ENCODE peak calls at places on chromosomes 13 and 19, in five cellular contexts. J is lung, P is HepG2, R is right lobe of liver, L is Peyer's patch. Y is an unnamed sample. For H3K4me1 and H3K36me3, the result is how much of the 10 kb centered on the place peaks cover.

GRCh38 chr19:6216996-6217751 is 62.6 kb downstream of the MLLT1 start:
- DNase-seq in R (no peak), J (peak), L (no peak), P (no peak), Y (no peak)

GRCh38 chr19:40740747-40741146 is 9.5 kb downstream of the ACTMAP start:
- DNase-seq in R (no peak), L (no peak), P (no peak), J (no peak), Y (no peak)

GRCh38 chr13:75647126-75647784 is 11.1 kb downstream of the LMO7 start:
- DNase-seq in L (no peak), J (no peak), R (no peak), P (no peak), Y (no peak)

GRCh38 chr13:64817721-64818120 is 2412.4 kb downstream of the PCDH9 start:
- DNase-seq in J (no peak), P (no peak), L (no peak), R (no peak), Y (no peak)

GRCh38 chr13:108193806-108194205 is 21.5 kb downstream of the LIG4 start:
- DNase-seq in R (no peak), J (no peak), L (no peak), P (no peak), Y (no peak)

GRCh38 chr13:79190932-79191331 is 215.1 kb downstream of the RBM26 start:
- DNase-seq in P (no peak), J (no peak), R (no peak), L (no peak), Y (no peak)

GRCh38 chr19:23774156-23774971 is 15.7 kb upstream of the ZNF681 start:
- DNase-seq in P (no peak), R (no peak), L (no peak), J (no peak), Y (no peak)

GRCh38 chr19:37468961-37469777 is at the start of gene ZNF570:
- DNase-seq in R (peak), J (peak), P (peak), L (peak), Y (peak)

GRCh38 chr19:34484328-34484727 is 2.8 kb downstream of the WTIP start:
- DNase-seq in J (no peak), P (no peak), R (no peak), L (no peak), Y (no peak)

GRCh38 chr19:47619763-47620162 is 10.8 kb downstream of the BICRA start:
- DNase-seq in J (no peak), R (peak), P (peak), L (peak), Y (no peak)

GRCh38 chr19:29400917-29401711 is 124.7 kb upstream of the VSTM2B start:
- DNase-seq in R (no peak), J (no peak), L (no peak), P (no peak), Y (no peak)

GRCh38 chr13:50991624-50992610 is 82.3 kb downstream of the RNASEH2B start:
- DNase-seq in P (no peak), R (no peak), J (no peak), L (no peak), Y (no peak)

GRCh38 chr19:54606230-54606629 is 12.8 kb downstream of the LILRA1 start:
- DNase-seq in R (no peak), L (no peak), J (no peak), P (no peak), Y (no peak)

GRCh38 chr19:55440411-55441105 is 2.5 kb downstream of the SHISA7 start:
- DNase-seq in J (no peak), P (no peak), R (peak), L (no peak), Y (no peak)

GRCh38 chr19:5643060-5643459 is 20.2 kb downstream of the SAFB start:
- DNase-seq in P (no peak), L (no peak), R (no peak), J (no peak), Y (no peak)

GRCh38 chr19:35801828-35802227 is 10.8 kb downstream of the PRODH2 start:
- DNase-seq in J (no peak), L (no peak), P (no peak), R (no peak), Y (no peak)

GRCh38 chr13:113447596-113447995 is 5.7 kb downstream of the ADPRHL1 start:
- DNase-seq in P (no peak), L (peak), R (no peak), J (no peak), Y (no peak)

GRCh38 chr13:113443991-113444390 is 9.3 kb downstream of the ADPRHL1 start:
- DNase-seq in P (no peak), R (no peak), L (peak), J (no peak), Y (no peak)

GRCh38 chr13:113445791-113446487 is 7.3 kb downstream of the ADPRHL1 start:
- DNase-seq in R (no peak), J (no peak), L (peak), P (no peak), Y (no peak)

GRCh38 chr13:113448545-113448884 is 4.8 kb downstream of the ADPRHL1 start:
- DNase-seq in R (no peak), J (no peak), P (peak), L (no peak), Y (peak)

GRCh38 chr13:113446488-113446854 is 6.8 kb downstream of the ADPRHL1 start:
- DNase-seq in R (no peak), J (no peak), L (no peak), P (no peak), Y (no peak)
- H3K4me1 ChIP-seq in R (under half), J (under half), L (under half), P (under half), Y (under half)

GRCh38 chr19:42207767-42208259 is 9.7 kb downstream of the DEDD2 start:
- DNase-seq in J (no peak), L (no peak), P (no peak), R (no peak), Y (peak)
- TF ChIP-seq CTCF in J (no peak), L (no peak), P (no peak), R (no peak), Y (no peak)

GRCh38 chr19:3981736-3982681 is 3.3 kb downstream of the EEF2 start:
- DNase-seq in L (no peak), R (peak), J (no peak), P (no peak), Y (no peak)

GRCh38 chr19:3979674-3980352 is 5.5 kb downstream of the EEF2 start:
- DNase-seq in L (no peak), P (no peak), R (no peak), J (no peak), Y (no peak)

GRCh38 chr19:3982701-3983541 is 2.3 kb downstream of the EEF2 start:
- DNase-seq in P (peak), J (no peak), R (peak), L (no peak), Y (no peak)

GRCh38 chr19:3980353-3981251 is 4.7 kb downstream of the EEF2 start:
- DNase-seq in J (no peak), R (no peak), P (no peak), L (no peak), Y (no peak)

DNA sequence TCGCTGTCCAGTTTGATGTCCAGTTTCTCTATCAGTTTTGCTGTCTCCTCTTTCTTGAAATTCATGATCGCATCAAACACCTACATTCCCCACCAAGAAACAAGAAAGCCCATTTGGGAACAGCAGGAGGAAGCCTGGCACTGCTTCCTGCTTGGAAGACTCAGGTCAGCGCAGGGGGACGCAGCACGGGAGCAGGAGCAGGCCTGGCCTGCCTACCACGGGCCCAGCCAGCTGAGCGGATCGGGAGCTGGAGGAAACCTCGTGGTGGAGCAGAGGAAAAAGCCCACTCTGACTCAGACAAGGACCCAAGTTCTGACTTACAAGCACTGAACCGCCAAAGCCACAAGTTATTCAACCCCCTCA is 3.9 kb downstream of the EEF2 start:
- DNase-seq in J (no peak), L (no peak), P (no peak), R (no peak), Y (no peak)
- H3K36me3 ChIP-seq in J (half or more), L (under half), P (half or more), R (half or more), Y (half or more)

GRCh38 chr19:43414554-43414953 is at the start of gene TEX101:
- DNase-seq in P (no peak), J (no peak), R (no peak), L (no peak), Y (no peak)
- H3K4me1 ChIP-seq in P (under half), J (under half), R (under half), L (under half), Y (under half)

GRCh38 chr13:112931028-112931934 is 37.7 kb upstream of the MCF2L start:
- DNase-seq in J (no peak), R (no peak), P (peak), L (peak), Y (no peak)
- TF ChIP-seq CTCF in J (no peak), R (peak), P (peak), L (no peak), Y (no peak)

GRCh38 chr19:45842198-45842597 is 20.7 kb downstream of the SYMPK start:
- DNase-seq in R (no peak), J (no peak), L (no peak), P (no peak), Y (no peak)
- H3K36me3 ChIP-seq in R (half or more), J (under half), L (under half), P (under half), Y (half or more)

GRCh38 chr19:676007-676342 is 217 bp upstream of the FSTL3 start:
- DNase-seq in P (no peak), L (no peak), J (no peak), R (no peak), Y (no peak)

GRCh38 chr19:674282-675151 is 1.7 kb upstream of the FSTL3 start:
- DNase-seq in L (no peak), R (no peak), P (peak), J (no peak), Y (no peak)

GRCh38 chr19:677601-678380 is 1.6 kb downstream of the FSTL3 start:
- DNase-seq in P (no peak), R (no peak), L (no peak), J (no peak), Y (no peak)

GRCh38 chr19:677201-677600 is 1.0 kb downstream of the FSTL3 start:
- DNase-seq in L (peak), P (peak), J (peak), R (no peak), Y (peak)

DNA sequence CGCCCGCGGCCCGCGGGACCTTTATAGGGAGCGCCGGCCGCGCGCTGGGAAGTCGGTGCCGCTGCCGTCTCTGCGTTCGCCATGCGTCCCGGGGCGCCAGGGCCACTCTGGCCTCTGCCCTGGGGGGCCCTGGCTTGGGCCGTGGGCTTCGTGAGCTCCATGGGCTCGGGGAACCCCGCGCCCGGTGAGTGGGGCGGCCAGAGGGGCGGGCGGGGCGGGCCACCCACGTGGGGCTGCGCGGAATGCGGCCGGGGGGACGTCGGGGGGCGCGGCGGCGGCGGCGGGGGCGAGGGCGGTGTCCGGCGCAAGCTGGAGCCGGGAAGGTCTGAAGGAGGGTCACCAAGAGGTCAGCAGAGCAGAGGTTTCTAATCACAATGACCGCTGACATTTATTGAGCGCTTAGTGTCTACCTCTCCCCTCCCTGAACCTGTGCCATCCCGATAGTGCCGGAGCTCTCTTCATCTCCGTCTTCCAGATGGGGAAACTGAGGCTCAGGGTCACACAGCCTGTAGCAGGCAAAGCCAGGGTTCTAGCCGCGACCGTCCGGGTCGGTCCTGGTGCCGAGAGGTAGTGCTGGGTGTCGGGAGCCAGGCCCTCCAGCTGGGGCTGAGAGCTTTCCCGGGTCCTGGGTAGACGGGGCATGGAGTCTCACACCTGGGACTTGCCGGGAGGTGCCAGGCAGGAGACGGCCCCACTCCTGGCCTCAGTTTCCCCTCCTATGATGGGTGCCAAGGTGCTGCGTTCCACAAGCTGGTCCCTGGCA is at the start of gene FSTL3:
- DNase-seq in P (no peak), L (no peak), R (no peak), J (no peak), Y (no peak)
- H3K4me1 ChIP-seq in P (half or more), L (under half), R (under half), J (under half), Y (under half)

DNA sequence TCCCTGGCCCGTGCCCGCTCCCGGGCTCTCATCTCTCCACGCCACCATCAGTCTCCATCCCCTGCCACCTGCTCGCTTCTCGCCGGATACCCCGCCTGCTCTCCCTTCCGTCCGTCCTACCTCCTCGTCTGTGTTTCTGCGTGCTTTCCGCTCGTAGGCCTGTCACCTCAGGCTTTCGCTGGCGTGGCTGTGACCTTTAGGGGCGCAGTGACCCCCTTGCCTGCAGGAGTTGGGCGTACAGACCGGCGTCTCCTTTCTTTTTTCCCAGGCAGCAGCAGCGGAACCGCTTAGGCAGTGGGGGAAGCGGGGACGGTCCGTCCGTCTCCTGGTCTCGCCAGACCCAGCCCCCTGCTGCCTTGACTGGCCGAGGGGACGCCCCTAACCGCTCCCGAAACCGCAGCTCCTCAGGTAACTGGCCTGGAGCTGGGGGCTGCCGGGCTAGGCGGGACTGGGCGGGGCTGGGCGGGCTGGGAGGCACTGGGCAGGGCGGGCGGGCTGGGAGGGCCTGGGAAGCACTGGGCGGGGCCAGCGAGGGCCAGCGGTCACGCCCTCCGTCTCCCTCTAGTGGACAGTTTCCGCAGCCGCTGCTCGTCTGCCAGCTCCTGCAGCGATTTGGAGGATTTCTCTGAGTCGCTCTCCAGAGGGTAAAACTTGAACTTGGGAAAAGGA is 6.3 kb downstream of the PGLYRP1 start:
- DNase-seq in J (peak), R (peak), L (peak), P (peak), Y (peak)
- TF ChIP-seq CTCF in J (peak), R (peak), L (no peak), P (peak), Y (peak)

DNA sequence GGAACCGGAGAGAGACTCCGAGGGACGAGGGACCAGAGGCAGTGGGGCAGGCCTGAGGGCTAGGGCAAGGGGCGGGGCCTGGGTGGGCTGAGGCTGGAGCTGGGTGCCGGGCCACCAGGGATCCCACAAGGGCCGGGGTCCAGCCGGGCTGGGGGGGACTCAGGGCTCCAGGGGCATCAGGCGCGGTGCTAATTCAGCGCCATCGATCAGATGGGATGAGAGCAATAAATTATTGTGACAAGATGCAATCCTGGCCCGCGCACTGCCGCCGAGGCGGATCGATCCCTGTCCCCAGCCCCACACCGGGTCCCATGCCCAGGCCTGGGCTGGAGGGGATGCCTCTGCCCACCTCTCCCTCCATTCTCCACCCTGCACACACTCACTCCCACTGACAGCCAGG is 5.7 kb downstream of the ERFL start:
- DNase-seq in R (no peak), L (no peak), J (no peak), P (no peak), Y (no peak)
- H3K36me3 ChIP-seq in R (under half), L (under half), J (under half), P (under half), Y (under half)

DNA sequence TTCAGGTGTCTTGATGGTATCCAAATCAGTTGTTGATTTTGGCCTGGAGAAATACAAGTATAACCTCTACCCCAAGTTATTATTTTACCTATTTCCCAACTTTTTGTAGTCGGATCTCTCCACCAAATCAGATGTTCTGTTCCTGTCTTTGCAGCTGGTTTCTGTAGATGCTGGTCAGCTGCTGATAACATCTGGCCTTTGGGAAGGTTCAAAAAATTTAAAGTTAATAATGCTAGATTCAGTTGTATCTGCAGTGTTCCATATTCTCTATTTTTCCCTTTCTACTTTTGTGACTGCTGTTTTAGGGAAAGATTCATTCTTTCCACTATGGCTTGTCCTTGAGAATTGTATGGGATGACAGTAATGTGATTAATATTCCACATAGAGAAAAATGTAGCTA is 99.3 kb downstream of the ZNF100 start:
- DNase-seq in L (no peak), J (no peak), R (no peak), P (no peak), Y (no peak)
- H3K4me1 ChIP-seq in L (under half), J (under half), R (under half), P (under half), Y (under half)

Y was measured in stomach.